ENCODE peak calls at places on chromosomes 5 and 9, in four cellular contexts. C is anterior cingulate cortex, Q is SW 1271, A is AG08396. G is an unnamed sample.

GRCh38 chr9:35728041-35728971 is 3.7 kb downstream of the TLN1 start:
- DNase-seq in C (peak; percentile 19), Q (no peak), A (peak; percentile 80), G (peak; percentile 61)

GRCh38 chr9:70534058-70534457 is 119.6 kb upstream of the KLF9 start:
- DNase-seq in C (no peak), Q (no peak), A (no peak), G (no peak)

GRCh38 chr9:34809504-34810186 is 99.7 kb upstream of the CCL21 start:
- DNase-seq in C (no peak), Q (no peak), A (peak; percentile 31), G (no peak)

GRCh38 chr5:108801776-108802175 is 54.1 kb downstream of the FER start:
- DNase-seq in C (no peak), Q (peak; percentile 97), A (peak; percentile 36), G (no peak)

GRCh38 chr9:75265525-75265972 is 177.2 kb downstream of the OSTF1 start:
- DNase-seq in C (peak; percentile 5), Q (peak; percentile 48), A (peak; percentile 41), G (peak; percentile 52)

GRCh38 chr5:171826132-171826531 is 40.5 kb downstream of the SMIM23 start:
- DNase-seq in C (no peak), Q (no peak), A (no peak), G (no peak)

GRCh38 chr5:126971455-126972019 is 58.8 kb downstream of the MARCHF3 start:
- DNase-seq in C (no peak), Q (no peak), A (no peak), G (no peak)

GRCh38 chr9:69107801-69108200 is 66.3 kb upstream of the TJP2 start:
- DNase-seq in C (no peak), Q (no peak), A (no peak), G (no peak)

GRCh38 chr5:68046445-68046844 is 169.1 kb upstream of the PIK3R1 start:
- DNase-seq in C (no peak), Q (peak; percentile 94), A (peak; percentile 80), G (no peak)

GRCh38 chr5:154254886-154255285 is 64.4 kb downstream of the GALNT10 start:
- DNase-seq in C (no peak), Q (no peak), A (no peak), G (no peak)

GRCh38 chr5:71882826-71883744 is 164.0 kb downstream of the CARTPT start:
- DNase-seq in C (no peak), Q (no peak), A (no peak), G (no peak)

GRCh38 chr5:137487600-137487999 is 11.5 kb downstream of the SPOCK1 start:
- DNase-seq in C (peak; percentile 63), Q (no peak), A (peak; percentile 56), G (no peak)

GRCh38 chr5:56359809-56360685 is 126.9 kb upstream of the ANKRD55 start:
- DNase-seq in C (no peak), Q (no peak), A (no peak), G (no peak)

GRCh38 chr5:33105521-33105941 is 335.2 kb upstream of the TARS1 start:
- DNase-seq in C (no peak), Q (no peak), A (peak; percentile 33), G (no peak)

GRCh38 chr9:95667789-95668188 is 151.0 kb upstream of the PTCH1 start:
- DNase-seq in C (no peak), Q (no peak), A (no peak), G (no peak)

GRCh38 chr5:75046366-75047142 is 5.8 kb downstream of the GCNT4 start:
- DNase-seq in C (no peak), Q (no peak), A (no peak), G (no peak)

GRCh38 chr9:125758986-125759811 is 12.0 kb downstream of the PBX3 start:
- DNase-seq in C (peak; percentile 56), Q (no peak), A (peak; percentile 10), G (no peak)

GRCh38 chr5:107777161-107777740 is 106.5 kb upstream of the EFNA5 start:
- DNase-seq in C (no peak), Q (no peak), A (no peak), G (no peak)

GRCh38 chr5:132102101-132102701 is 28.6 kb downstream of the CSF2 start:
- DNase-seq in C (no peak), Q (no peak), A (no peak), G (peak; percentile 64)

GRCh38 chr5:83475540-83476469 is 4.3 kb downstream of the VCAN start:
- DNase-seq in C (no peak), Q (peak; percentile 29), A (peak; percentile 73), G (no peak)

GRCh38 chr5:141636106-141636412 is 590 bp downstream of the HDAC3 start:
- DNase-seq in C (no peak), Q (no peak), A (no peak), G (peak; percentile 31)

GRCh38 chr9:92455217-92455616 is 27.1 kb downstream of the ASPN start:
- DNase-seq in C (no peak), Q (peak; percentile 16), A (no peak), G (no peak)

GRCh38 chr9:81575976-81576375 is 113.4 kb downstream of the TLE1 start:
- DNase-seq in C (no peak), Q (no peak), A (no peak), G (no peak)

GRCh38 chr5:81122271-81122670 is 110.9 kb upstream of the CKMT2 start:
- DNase-seq in C (no peak), Q (no peak), A (no peak), G (no peak)

GRCh38 chr5:95042040-95042439 is 242.9 kb downstream of the MCTP1 start:
- DNase-seq in C (no peak), Q (no peak), A (no peak), G (no peak)

GRCh38 chr5:36894950-36895349 is 18.4 kb downstream of the NIPBL start:
- DNase-seq in C (no peak), Q (no peak), A (no peak), G (no peak)

GRCh38 chr5:856531-857425 is 6.0 kb upstream of the ZDHHC11 start:
- DNase-seq in C (no peak), Q (no peak), A (no peak), G (no peak)

GRCh38 chr9:137049544-137050449 is 3.8 kb upstream of the NPDC1 start:
- DNase-seq in C (peak; percentile 62), Q (peak; percentile 50), A (peak; percentile 78), G (peak; percentile 77)

GRCh38 chr5:34648522-34649158 is 7.5 kb upstream of the RAI14 start:
- DNase-seq in C (no peak), Q (no peak), A (no peak), G (no peak)

GRCh38 chr5:127838661-127839060 is 135.5 kb downstream of the CCDC192 start:
- DNase-seq in C (no peak), Q (no peak), A (peak; percentile 10), G (no peak)

GRCh38 chr9:70136632-70137031 is 93.0 kb downstream of the MAMDC2 start:
- DNase-seq in C (no peak), Q (no peak), A (no peak), G (no peak)

GRCh38 chr9:113659740-113660139 is 196.2 kb downstream of the RGS3 start:
- DNase-seq in C (no peak), Q (no peak), A (no peak), G (no peak)

GRCh38 chr5:154702477-154702876 is 52.7 kb upstream of the LARP1 start:
- DNase-seq in C (no peak), Q (no peak), A (no peak), G (no peak)

GRCh38 chr5:90312027-90312426 is 97.5 kb downstream of the CETN3 start:
- DNase-seq in C (no peak), Q (no peak), A (no peak), G (no peak)

GRCh38 chr9:112380102-112380581 is at the start of gene HSDL2:
- DNase-seq in C (no peak), Q (peak; percentile 59), A (no peak), G (peak; percentile 52)

GRCh38 chr5:67416133-67416937 is 219.7 kb upstream of the CD180 start:
- DNase-seq in C (no peak), Q (no peak), A (no peak), G (no peak)